ENCODE peak calls at places on chromosome 4, in nine cellular contexts. C, F, U, X, V, T, R, L and N are unnamed samples.

GRCh38 chr4:2250764-2251072 is 8.8 kb upstream of the HAUS3 start:
- DNase-seq in R (peak), L (no peak), X (no peak), F (no peak), V (no peak), C (peak), T (no peak), U (no peak), N (peak)

GRCh38 chr4:125060376-125060775 is 254.4 kb upstream of the FAT4 start:
- DNase-seq in U (no peak), C (no peak), L (no peak), X (no peak), F (no peak), T (no peak), V (no peak), R (no peak), N (no peak)

GRCh38 chr4:17510582-17510981 is 1.3 kb downstream of the QDPR start:
- DNase-seq in T (no peak), L (no peak), X (peak), R (no peak), U (no peak), C (no peak), F (no peak), V (no peak), N (no peak)

GRCh38 chr4:22595684-22596083 is 79.8 kb upstream of the ADGRA3 start:
- DNase-seq in L (no peak), X (no peak), U (no peak), V (no peak), C (no peak), F (no peak), T (no peak), R (no peak), N (no peak)

GRCh38 chr4:6225469-6225868 is 25.1 kb upstream of the JAKMIP1 start:
- DNase-seq in V (no peak), C (peak), U (no peak), T (no peak), X (no peak), R (no peak), L (peak), F (no peak), N (peak)

GRCh38 chr4:153115322-153116100 is 88.7 kb upstream of the TRIM2 start:
- DNase-seq in C (peak), X (no peak), V (no peak), F (no peak), R (no peak), T (no peak), U (peak), L (peak), N (no peak)

GRCh38 chr4:141534985-141535384 is 101.4 kb upstream of the IL15 start:
- DNase-seq in F (no peak), T (no peak), L (no peak), X (no peak), R (no peak), U (no peak), C (no peak), V (no peak), N (no peak)

GRCh38 chr4:151484396-151485102 is 75.6 kb downstream of the FHIP1A start:
- DNase-seq in T (no peak), R (no peak), F (no peak), C (no peak), U (peak), X (no peak), L (peak), V (no peak), N (no peak)

GRCh38 chr4:157271166-157271869 is 50.8 kb downstream of the GRIA2 start:
- DNase-seq in U (no peak), T (no peak), X (no peak), V (no peak), F (no peak), R (no peak), L (peak), C (no peak), N (no peak)

GRCh38 chr4:150828159-150828558 is 186.9 kb downstream of the LRBA start:
- DNase-seq in L (no peak), R (no peak), C (no peak), F (no peak), X (peak), V (no peak), T (no peak), U (no peak), N (no peak)

GRCh38 chr4:153223935-153224334 is 19.7 kb downstream of the TRIM2 start:
- DNase-seq in T (peak), U (no peak), F (no peak), C (no peak), R (no peak), L (peak), X (peak), V (no peak), N (no peak)

GRCh38 chr4:94516999-94517398 is 65.3 kb downstream of the PDLIM5 start:
- DNase-seq in F (no peak), R (no peak), U (no peak), X (no peak), C (no peak), V (no peak), T (no peak), L (no peak), N (no peak)

GRCh38 chr4:8410641-8411271 is 29.8 kb downstream of the ACOX3 start:
- DNase-seq in R (peak), F (no peak), V (peak), U (peak), X (peak), T (peak), L (peak), C (no peak), N (peak)

GRCh38 chr4:30714408-30715031 is 5.6 kb upstream of the PCDH7 start:
- DNase-seq in F (no peak), U (peak), V (no peak), C (no peak), L (peak), R (peak), X (peak), T (peak), N (peak)